ENCODE peak calls at places on chromosomes 16 and 17, in eight cellular contexts. One of them, this sample, is unnamed.

GRCh38 chr17:50099003-50099402 is 3.9 kb downstream of the PDK2 start:
- DNase-seq in colonic mucosa: no peak
- DNase-seq in NCI-H1930: no peak
- DNase-seq in heart right ventricle: no peak
- DNase-seq in NT2/D1: no peak
- DNase-seq in mucosa of gallbladder: no peak
- DNase-seq in iris pigment epithelial cell: no peak
- DNase-seq in AG08396: no peak
- DNase-seq in this sample: no peak

GRCh38 chr16:71854369-71854948 is 8.7 kb downstream of the ATXN1L start:
- DNase-seq in colonic mucosa: no peak
- DNase-seq in NCI-H1930: no peak
- DNase-seq in heart right ventricle: no peak
- DNase-seq in NT2/D1: no peak
- DNase-seq in mucosa of gallbladder: no peak
- DNase-seq in iris pigment epithelial cell: no peak
- DNase-seq in AG08396: no peak
- DNase-seq in this sample: no peak

GRCh38 chr16:1458336-1458976 is 14.1 kb upstream of the CCDC154 start:
- DNase-seq in colonic mucosa: no peak
- DNase-seq in NCI-H1930: no peak
- DNase-seq in heart right ventricle: no peak
- DNase-seq in NT2/D1: no peak
- DNase-seq in mucosa of gallbladder: no peak
- DNase-seq in iris pigment epithelial cell: peak
- DNase-seq in AG08396: no peak
- DNase-seq in this sample: no peak

GRCh38 chr17:81515530-81516041 is 3.0 kb upstream of the ACTG1 start:
- DNase-seq in colonic mucosa: peak
- DNase-seq in NCI-H1930: no peak
- DNase-seq in heart right ventricle: no peak
- DNase-seq in NT2/D1: no peak
- DNase-seq in mucosa of gallbladder: no peak
- DNase-seq in iris pigment epithelial cell: no peak
- DNase-seq in AG08396: no peak
- DNase-seq in this sample: no peak

GRCh38 chr16:67407176-67407787 is 9.0 kb downstream of the ZDHHC1 start:
- DNase-seq in colonic mucosa: no peak
- DNase-seq in NCI-H1930: no peak
- DNase-seq in heart right ventricle: no peak
- DNase-seq in NT2/D1: no peak
- DNase-seq in mucosa of gallbladder: no peak
- DNase-seq in iris pigment epithelial cell: peak
- DNase-seq in AG08396: no peak
- DNase-seq in this sample: no peak

GRCh38 chr17:17079761-17080160 is 37.5 kb downstream of the MPRIP start:
- DNase-seq in colonic mucosa: no peak
- DNase-seq in NCI-H1930: no peak
- DNase-seq in heart right ventricle: peak
- DNase-seq in NT2/D1: no peak
- DNase-seq in mucosa of gallbladder: no peak
- DNase-seq in iris pigment epithelial cell: no peak
- DNase-seq in AG08396: no peak
- DNase-seq in this sample: no peak

GRCh38 chr17:66426397-66427033 is 124.1 kb downstream of the PRKCA start:
- DNase-seq in colonic mucosa: peak
- DNase-seq in NCI-H1930: no peak
- DNase-seq in heart right ventricle: no peak
- DNase-seq in NT2/D1: no peak
- DNase-seq in mucosa of gallbladder: no peak
- DNase-seq in iris pigment epithelial cell: peak
- DNase-seq in AG08396: no peak
- DNase-seq in this sample: no peak

GRCh38 chr17:9195961-9196668 is 174.8 kb downstream of the NTN1 start:
- DNase-seq in colonic mucosa: peak
- DNase-seq in NCI-H1930: no peak
- DNase-seq in heart right ventricle: no peak
- DNase-seq in NT2/D1: peak
- DNase-seq in mucosa of gallbladder: no peak
- DNase-seq in iris pigment epithelial cell: no peak
- DNase-seq in AG08396: no peak
- DNase-seq in this sample: no peak

GRCh38 chr16:57788252-57788841 is 13.9 kb downstream of the KIFC3 start:
- DNase-seq in colonic mucosa: no peak
- DNase-seq in NCI-H1930: no peak
- DNase-seq in heart right ventricle: no peak
- DNase-seq in NT2/D1: no peak
- DNase-seq in mucosa of gallbladder: no peak
- DNase-seq in iris pigment epithelial cell: no peak
- DNase-seq in AG08396: no peak
- DNase-seq in this sample: no peak

GRCh38 chr17:82350182-82351030 is 8.6 kb upstream of the TEX19 start:
- DNase-seq in colonic mucosa: no peak
- DNase-seq in NCI-H1930: no peak
- DNase-seq in heart right ventricle: no peak
- DNase-seq in NT2/D1: no peak
- DNase-seq in mucosa of gallbladder: no peak
- DNase-seq in iris pigment epithelial cell: no peak
- DNase-seq in AG08396: no peak
- DNase-seq in this sample: no peak

GRCh38 chr17:54860617-54861468 is 39.8 kb upstream of the TOM1L1 start:
- DNase-seq in colonic mucosa: no peak
- DNase-seq in NCI-H1930: no peak
- DNase-seq in heart right ventricle: no peak
- DNase-seq in NT2/D1: no peak
- DNase-seq in mucosa of gallbladder: no peak
- DNase-seq in iris pigment epithelial cell: no peak
- DNase-seq in AG08396: no peak
- DNase-seq in this sample: no peak

GRCh38 chr16:83717814-83718213 is 90.0 kb upstream of the HSBP1 start:
- DNase-seq in colonic mucosa: no peak
- DNase-seq in NCI-H1930: no peak
- DNase-seq in heart right ventricle: peak
- DNase-seq in NT2/D1: no peak
- DNase-seq in mucosa of gallbladder: no peak
- DNase-seq in iris pigment epithelial cell: peak
- DNase-seq in AG08396: no peak
- DNase-seq in this sample: no peak

GRCh38 chr17:78896091-78896833 is 6.7 kb downstream of the CEP295NL start:
- DNase-seq in colonic mucosa: no peak
- DNase-seq in NCI-H1930: no peak
- DNase-seq in heart right ventricle: no peak
- DNase-seq in NT2/D1: no peak
- DNase-seq in mucosa of gallbladder: no peak
- DNase-seq in iris pigment epithelial cell: no peak
- DNase-seq in AG08396: no peak
- DNase-seq in this sample: no peak

GRCh38 chr16:70805787-70806186 is 4.8 kb upstream of the VAC14 start:
- DNase-seq in colonic mucosa: no peak
- DNase-seq in NCI-H1930: no peak
- DNase-seq in heart right ventricle: no peak
- DNase-seq in NT2/D1: no peak
- DNase-seq in mucosa of gallbladder: no peak
- DNase-seq in iris pigment epithelial cell: peak
- DNase-seq in AG08396: peak
- DNase-seq in this sample: no peak

GRCh38 chr16:13307255-13307654 is 405.9 kb downstream of the SHISA9 start:
- DNase-seq in colonic mucosa: no peak
- DNase-seq in NCI-H1930: no peak
- DNase-seq in heart right ventricle: no peak
- DNase-seq in NT2/D1: no peak
- DNase-seq in mucosa of gallbladder: no peak
- DNase-seq in iris pigment epithelial cell: peak
- DNase-seq in AG08396: no peak
- DNase-seq in this sample: no peak

GRCh38 chr17:40460585-40460975 is 17.3 kb downstream of the IGFBP4 start:
- DNase-seq in colonic mucosa: no peak
- DNase-seq in NCI-H1930: no peak
- DNase-seq in heart right ventricle: no peak
- DNase-seq in NT2/D1: no peak
- DNase-seq in mucosa of gallbladder: no peak
- DNase-seq in iris pigment epithelial cell: no peak
- DNase-seq in AG08396: no peak
- DNase-seq in this sample: no peak

GRCh38 chr16:88706288-88706964 is at the start of the genes CTU2 and RNF166:
- DNase-seq in colonic mucosa: peak
- DNase-seq in NCI-H1930: peak
- DNase-seq in heart right ventricle: peak
- DNase-seq in NT2/D1: peak
- DNase-seq in mucosa of gallbladder: peak
- DNase-seq in iris pigment epithelial cell: peak
- DNase-seq in AG08396: peak
- DNase-seq in this sample: peak

GRCh38 chr17:43356999-43357398 is 41.8 kb upstream of the ARL4D start:
- DNase-seq in colonic mucosa: no peak
- DNase-seq in NCI-H1930: no peak
- DNase-seq in heart right ventricle: no peak
- DNase-seq in NT2/D1: no peak
- DNase-seq in mucosa of gallbladder: no peak
- DNase-seq in iris pigment epithelial cell: peak
- DNase-seq in AG08396: peak
- DNase-seq in this sample: peak

GRCh38 chr16:48064971-48065370 is 90.8 kb downstream of the ABCC12 start:
- DNase-seq in colonic mucosa: no peak
- DNase-seq in NCI-H1930: no peak
- DNase-seq in heart right ventricle: no peak
- DNase-seq in NT2/D1: no peak
- DNase-seq in mucosa of gallbladder: no peak
- DNase-seq in iris pigment epithelial cell: peak
- DNase-seq in AG08396: no peak
- DNase-seq in this sample: no peak

This sample was measured in adrenal gland.